ENCODE peak calls at places on chromosomes 6 and 20, in four cellular contexts. One of them, this sample, is unnamed.

GRCh38 chr20:9200620-9201019 is 131.7 kb downstream of the PLCB4 start:
- DNase-seq in mesendoderm: peak
- DNase-seq in H1: no peak
- DNase-seq in IMR-90: peak
- DNase-seq in this sample: no peak

GRCh38 chr6:10391799-10392198 is 23.1 kb downstream of the TFAP2A start:
- DNase-seq in mesendoderm: no peak
- DNase-seq in H1: no peak
- DNase-seq in IMR-90: no peak
- DNase-seq in this sample: no peak

GRCh38 chr6:159777240-159777904 is 12.0 kb downstream of the TCP1 start:
- DNase-seq in mesendoderm: no peak
- DNase-seq in H1: no peak
- DNase-seq in IMR-90: no peak
- DNase-seq in this sample: no peak

GRCh38 chr20:57390604-57391438 is at the start of gene RBM38:
- DNase-seq in mesendoderm: peak
- DNase-seq in H1: peak
- DNase-seq in IMR-90: peak
- DNase-seq in this sample: peak

GRCh38 chr6:159461998-159462397 is 231.0 kb downstream of the SOD2 start:
- DNase-seq in mesendoderm: no peak
- DNase-seq in H1: no peak
- DNase-seq in IMR-90: no peak
- DNase-seq in this sample: no peak

GRCh38 chr6:74780831-74781230 is 425.0 kb downstream of the COL12A1 start:
- DNase-seq in mesendoderm: no peak
- DNase-seq in H1: no peak
- DNase-seq in IMR-90: peak
- DNase-seq in this sample: no peak

GRCh38 chr6:12075067-12075563 is 63.0 kb downstream of the HIVEP1 start:
- DNase-seq in mesendoderm: no peak
- DNase-seq in H1: no peak
- DNase-seq in IMR-90: no peak
- DNase-seq in this sample: no peak

GRCh38 chr6:147603392-147604081 is 95.0 kb downstream of the SAMD5 start:
- DNase-seq in mesendoderm: no peak
- DNase-seq in H1: no peak
- DNase-seq in IMR-90: no peak
- DNase-seq in this sample: no peak

GRCh38 chr6:130324657-130325056 is 41.2 kb upstream of the TMEM200A start:
- DNase-seq in mesendoderm: no peak
- DNase-seq in H1: no peak
- DNase-seq in IMR-90: peak
- DNase-seq in this sample: no peak

GRCh38 chr6:113351183-113351834 is 505.8 kb upstream of the MARCKS start:
- DNase-seq in mesendoderm: no peak
- DNase-seq in H1: no peak
- DNase-seq in IMR-90: peak
- DNase-seq in this sample: no peak

GRCh38 chr6:132780770-132781371 is 17.6 kb downstream of the SLC18B1 start:
- DNase-seq in mesendoderm: peak
- DNase-seq in H1: no peak
- DNase-seq in IMR-90: peak
- DNase-seq in this sample: no peak

GRCh38 chr20:22834651-22835256 is 200.4 kb upstream of the SSTR4 start:
- DNase-seq in mesendoderm: no peak
- DNase-seq in H1: no peak
- DNase-seq in IMR-90: no peak
- DNase-seq in this sample: no peak

GRCh38 chr6:136510299-136510698 is 39.9 kb downstream of the MAP7 start:
- DNase-seq in mesendoderm: no peak
- DNase-seq in H1: peak
- DNase-seq in IMR-90: no peak
- DNase-seq in this sample: no peak

GRCh38 chr6:33935439-33936080 is 131.8 kb upstream of the MLN start:
- DNase-seq in mesendoderm: peak
- DNase-seq in H1: no peak
- DNase-seq in IMR-90: no peak
- DNase-seq in this sample: peak

GRCh38 chr6:85403331-85404015 is 46.4 kb upstream of the NT5E start:
- DNase-seq in mesendoderm: peak
- DNase-seq in H1: no peak
- DNase-seq in IMR-90: peak
- DNase-seq in this sample: no peak

DNA sequence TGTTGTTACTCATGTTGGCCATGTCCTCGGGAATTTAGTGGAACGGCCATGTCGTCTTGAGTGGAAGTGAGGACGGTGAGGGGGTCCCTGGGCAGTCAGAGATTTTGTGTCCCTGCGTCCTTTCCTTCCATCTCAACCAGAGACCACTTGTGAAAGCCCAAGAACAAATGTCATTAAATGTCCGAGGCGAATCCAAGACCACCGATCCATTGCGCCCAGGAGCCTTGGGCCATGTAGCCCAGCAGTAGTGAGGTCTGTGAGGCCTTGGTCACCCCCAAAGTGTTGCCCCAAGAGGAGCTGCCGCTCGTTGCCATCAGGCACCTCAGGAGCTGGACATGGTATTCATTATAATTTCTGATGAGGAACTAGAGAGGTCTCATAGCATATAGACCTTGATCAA is 17.4 kb upstream of the MICB start:
- DNase-seq in mesendoderm: no peak
- DNase-seq in H1: no peak
- DNase-seq in IMR-90: no peak
- DNase-seq in this sample: no peak
- H4K5ac ChIP-seq in mesendoderm: no peak
- H4K5ac ChIP-seq in H1: no peak
- H4K5ac ChIP-seq in IMR-90: no peak
- H4K5ac ChIP-seq in this sample: no peak

DNA sequence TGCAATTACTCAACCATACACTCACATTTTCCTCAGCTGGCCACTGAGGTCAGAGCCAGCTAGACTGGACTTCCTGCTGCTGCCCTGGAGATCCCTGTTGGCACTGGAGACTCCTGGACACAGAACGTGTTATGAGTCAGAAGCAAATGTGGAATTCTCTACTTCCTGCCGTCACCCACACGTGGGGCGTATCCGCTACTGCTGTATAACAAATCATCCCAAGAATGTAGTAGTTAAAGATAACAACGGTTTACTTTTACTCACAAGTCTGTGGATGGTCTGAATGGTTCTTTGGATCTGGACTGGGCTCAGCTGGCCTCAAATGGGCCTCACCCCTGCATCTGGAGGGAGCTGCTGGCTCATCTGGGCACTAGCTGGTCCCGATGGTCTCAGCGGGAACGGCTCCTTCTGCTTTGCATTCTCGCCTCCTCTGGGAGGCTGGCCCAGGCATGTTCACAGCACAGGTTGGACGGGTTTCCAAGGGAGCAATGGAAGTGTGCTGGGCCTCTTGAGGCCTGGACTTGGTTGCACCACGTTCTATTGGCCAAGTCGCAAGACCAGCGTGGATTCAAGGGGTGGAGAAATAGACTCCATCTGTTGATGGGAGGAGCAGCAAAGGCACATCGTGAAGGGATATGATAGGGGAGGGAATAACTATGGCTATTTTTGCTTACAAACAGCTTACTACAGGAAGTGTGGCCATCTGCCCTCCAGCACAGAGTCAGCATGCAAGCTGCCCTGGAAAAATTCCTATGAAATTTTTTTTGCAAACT is 118.5 kb downstream of the SNX5 start:
- DNase-seq in mesendoderm: no peak
- DNase-seq in H1: no peak
- DNase-seq in IMR-90: peak
- DNase-seq in this sample: no peak
- H2BK5ac ChIP-seq in mesendoderm: no peak
- H2BK5ac ChIP-seq in H1: peak
- H2BK5ac ChIP-seq in IMR-90: peak
- H2BK5ac ChIP-seq in this sample: no peak

GRCh38 chr6:152482289-152482688 is 154.9 kb downstream of the SYNE1 start:
- DNase-seq in mesendoderm: no peak
- DNase-seq in H1: no peak
- DNase-seq in IMR-90: no peak
- DNase-seq in this sample: no peak

DNA sequence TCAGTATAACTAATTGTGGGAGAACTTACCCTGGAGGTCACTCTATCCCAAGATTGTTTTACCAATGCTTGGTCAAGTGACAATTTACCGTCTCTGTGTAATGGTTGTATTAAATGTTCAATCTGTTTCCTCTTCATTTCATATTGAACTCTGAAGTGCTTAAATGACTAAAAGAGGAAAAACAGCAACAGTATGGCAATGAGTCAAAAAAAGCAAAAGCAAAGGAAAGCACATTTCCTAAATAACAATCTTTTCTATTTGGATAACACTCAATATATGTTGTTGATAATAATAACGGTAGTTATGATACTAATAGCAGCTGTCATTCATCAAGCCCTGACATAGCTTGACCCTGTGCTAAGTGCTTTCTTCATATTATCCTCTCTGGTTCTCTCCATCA is 152.4 kb downstream of the SYNE1 start:
- DNase-seq in mesendoderm: no peak
- DNase-seq in H1: no peak
- DNase-seq in IMR-90: no peak
- DNase-seq in this sample: no peak
- H4K5ac ChIP-seq in mesendoderm: no peak
- H4K5ac ChIP-seq in H1: no peak
- H4K5ac ChIP-seq in IMR-90: no peak
- H4K5ac ChIP-seq in this sample: no peak

GRCh38 chr20:63177134-63177784 is 38.7 kb downstream of the YTHDF1 start:
- DNase-seq in mesendoderm: peak
- DNase-seq in H1: peak
- DNase-seq in IMR-90: no peak
- DNase-seq in this sample: no peak

GRCh38 chr20:63175031-63175895 is 40.7 kb downstream of the YTHDF1 start:
- DNase-seq in mesendoderm: no peak
- DNase-seq in H1: no peak
- DNase-seq in IMR-90: no peak
- DNase-seq in this sample: no peak

GRCh38 chr20:63174309-63175030 is 41.5 kb downstream of the YTHDF1 start:
- DNase-seq in mesendoderm: no peak
- DNase-seq in H1: no peak
- DNase-seq in IMR-90: no peak
- DNase-seq in this sample: no peak

GRCh38 chr20:63176448-63177133 is 39.3 kb downstream of the YTHDF1 start:
- DNase-seq in mesendoderm: peak
- DNase-seq in H1: peak
- DNase-seq in IMR-90: no peak
- DNase-seq in this sample: peak

DNA sequence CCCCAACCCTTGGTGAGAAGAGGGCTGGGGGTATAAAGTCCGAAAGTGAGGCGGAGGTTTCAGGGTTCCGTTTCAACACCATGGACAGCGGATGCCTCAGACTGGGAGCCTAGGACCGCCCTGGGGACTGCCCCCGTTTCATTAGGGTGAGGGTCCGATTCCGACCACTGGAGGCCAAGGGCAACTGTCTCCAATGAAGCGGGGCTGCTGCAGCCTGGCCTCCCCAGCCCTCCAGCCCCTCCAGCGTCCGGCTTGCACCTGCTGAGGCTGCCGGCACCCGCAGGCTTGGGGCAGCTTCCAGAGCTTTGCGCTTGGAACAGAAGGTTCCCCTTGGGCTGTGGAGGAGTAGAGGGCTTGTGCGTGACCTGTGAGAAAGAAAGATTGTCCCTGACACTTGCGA is 39.9 kb downstream of the YTHDF1 start:
- DNase-seq in mesendoderm: no peak
- DNase-seq in H1: peak
- DNase-seq in IMR-90: no peak
- DNase-seq in this sample: no peak
- H2BK5ac ChIP-seq in mesendoderm: no peak
- H2BK5ac ChIP-seq in H1: no peak
- H2BK5ac ChIP-seq in IMR-90: no peak
- H2BK5ac ChIP-seq in this sample: no peak

GRCh38 chr20:16208443-16208842 is 364.8 kb downstream of the KIF16B start:
- DNase-seq in mesendoderm: no peak
- DNase-seq in H1: no peak
- DNase-seq in IMR-90: no peak
- DNase-seq in this sample: no peak
- H4K5ac ChIP-seq in mesendoderm: no peak
- H4K5ac ChIP-seq in H1: no peak
- H4K5ac ChIP-seq in IMR-90: no peak
- H4K5ac ChIP-seq in this sample: no peak

GRCh38 chr6:69888842-69889590 is 22.7 kb downstream of the COL19A1 start:
- DNase-seq in mesendoderm: no peak
- DNase-seq in H1: no peak
- DNase-seq in IMR-90: no peak
- DNase-seq in this sample: no peak

GRCh38 chr6:69895396-69895795 is 29.0 kb downstream of the COL19A1 start:
- DNase-seq in mesendoderm: no peak
- DNase-seq in H1: no peak
- DNase-seq in IMR-90: no peak
- DNase-seq in this sample: no peak

DNA sequence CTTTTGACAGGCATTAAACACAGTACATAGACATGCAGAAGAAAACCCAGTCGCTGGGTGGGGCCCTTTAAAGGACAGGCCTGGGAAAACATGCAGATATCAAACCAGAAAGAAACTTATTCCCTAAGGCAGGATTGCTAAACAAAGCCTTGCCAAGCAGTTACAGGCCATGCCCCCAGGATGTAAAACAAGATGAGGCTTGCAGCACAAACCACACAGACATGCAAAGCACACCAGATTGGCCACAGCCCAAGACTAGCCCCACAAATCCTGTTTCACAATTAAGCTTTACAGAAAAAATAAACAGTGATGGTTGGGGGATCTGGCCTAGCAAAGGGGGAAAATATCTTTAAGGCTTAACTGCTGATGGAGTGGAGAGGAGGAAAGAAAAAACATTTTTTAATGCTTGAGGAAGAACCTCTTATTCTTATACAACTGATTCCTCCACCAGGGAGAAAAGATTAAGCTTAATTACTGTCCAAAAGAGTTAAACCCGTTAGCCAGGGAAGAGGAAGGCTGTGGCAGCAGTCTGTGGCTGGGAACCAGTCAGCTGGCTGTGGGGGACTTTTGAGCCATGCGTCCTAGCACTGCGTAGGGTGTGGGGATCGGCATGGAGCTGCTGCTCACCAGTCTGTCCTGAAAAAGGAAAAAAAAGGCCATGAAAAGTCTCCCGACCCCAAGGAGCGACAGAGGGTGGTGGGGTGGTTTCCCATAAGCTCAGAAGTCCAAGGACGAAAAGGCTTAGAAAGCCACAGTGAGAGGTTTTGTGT is 28.4 kb downstream of the COL19A1 start:
- DNase-seq in mesendoderm: peak
- DNase-seq in H1: no peak
- DNase-seq in IMR-90: peak
- DNase-seq in this sample: no peak
- H2BK5ac ChIP-seq in mesendoderm: peak
- H2BK5ac ChIP-seq in H1: no peak
- H2BK5ac ChIP-seq in IMR-90: no peak
- H2BK5ac ChIP-seq in this sample: no peak

This sample was measured in H9.